ENCODE peak calls at places on chromosomes 5 and 9, in nine cellular contexts. One of them, this sample, is unnamed.

GRCh38 chr5:147046226-147046625 is 167.7 kb upstream of the PPP2R2B start:
- DNase-seq in K562: no peak
- DNase-seq in breast epithelium: no peak
- DNase-seq in Panc1: no peak
- DNase-seq in transverse colon: no peak
- DNase-seq in sigmoid colon: no peak
- DNase-seq in GM23338: no peak
- DNase-seq in endothelial cell of umbilical vein: no peak
- DNase-seq in stomach: no peak
- DNase-seq in this sample: no peak

GRCh38 chr5:88045931-88046461 is 222.6 kb downstream of the TMEM161B start:
- DNase-seq in Panc1: no peak
- DNase-seq in endothelial cell of umbilical vein: no peak
- DNase-seq in transverse colon: no peak
- DNase-seq in GM23338: no peak
- DNase-seq in breast epithelium: no peak
- DNase-seq in stomach: no peak
- DNase-seq in K562: no peak
- DNase-seq in sigmoid colon: no peak
- DNase-seq in this sample: no peak

GRCh38 chr5:152634596-152634995 is 229.5 kb upstream of the NMUR2 start:
- DNase-seq in breast epithelium: no peak
- DNase-seq in stomach: no peak
- DNase-seq in Panc1: no peak
- DNase-seq in sigmoid colon: no peak
- DNase-seq in endothelial cell of umbilical vein: no peak
- DNase-seq in transverse colon: no peak
- DNase-seq in K562: no peak
- DNase-seq in GM23338: peak; percentile 51
- DNase-seq in this sample: no peak

GRCh38 chr9:112051812-112052211 is 123.3 kb downstream of the SUSD1 start:
- DNase-seq in endothelial cell of umbilical vein: no peak
- DNase-seq in transverse colon: no peak
- DNase-seq in breast epithelium: no peak
- DNase-seq in sigmoid colon: no peak
- DNase-seq in K562: no peak
- DNase-seq in Panc1: no peak
- DNase-seq in stomach: no peak
- DNase-seq in GM23338: no peak
- DNase-seq in this sample: no peak

GRCh38 chr5:58410441-58410840 is 49.4 kb downstream of the PLK2 start:
- DNase-seq in stomach: no peak
- DNase-seq in transverse colon: no peak
- DNase-seq in GM23338: peak; percentile 14
- DNase-seq in K562: no peak
- DNase-seq in sigmoid colon: no peak
- DNase-seq in Panc1: no peak
- DNase-seq in breast epithelium: no peak
- DNase-seq in endothelial cell of umbilical vein: peak; percentile 89
- DNase-seq in this sample: no peak

GRCh38 chr9:72615931-72616330 is 94.5 kb downstream of the TMC1 start:
- DNase-seq in endothelial cell of umbilical vein: no peak
- DNase-seq in sigmoid colon: no peak
- DNase-seq in GM23338: no peak
- DNase-seq in breast epithelium: no peak
- DNase-seq in transverse colon: no peak
- DNase-seq in Panc1: no peak
- DNase-seq in stomach: no peak
- DNase-seq in K562: no peak
- DNase-seq in this sample: no peak

GRCh38 chr5:154519375-154519774 is 41.3 kb upstream of the HAND1 start:
- DNase-seq in K562: no peak
- DNase-seq in GM23338: no peak
- DNase-seq in transverse colon: no peak
- DNase-seq in endothelial cell of umbilical vein: no peak
- DNase-seq in sigmoid colon: no peak
- DNase-seq in Panc1: peak; percentile 4
- DNase-seq in breast epithelium: no peak
- DNase-seq in stomach: no peak
- DNase-seq in this sample: no peak

GRCh38 chr5:17316973-17317459 is 99.6 kb downstream of the BASP1 start:
- DNase-seq in sigmoid colon: no peak
- DNase-seq in endothelial cell of umbilical vein: no peak
- DNase-seq in stomach: no peak
- DNase-seq in breast epithelium: no peak
- DNase-seq in K562: no peak
- DNase-seq in GM23338: no peak
- DNase-seq in Panc1: no peak
- DNase-seq in transverse colon: no peak
- DNase-seq in this sample: no peak

GRCh38 chr9:131656356-131657030 is 83.4 kb downstream of the RAPGEF1 start:
- DNase-seq in breast epithelium: no peak
- DNase-seq in sigmoid colon: peak; percentile 83
- DNase-seq in GM23338: no peak
- DNase-seq in Panc1: no peak
- DNase-seq in transverse colon: peak; percentile 77
- DNase-seq in stomach: peak; percentile 62
- DNase-seq in endothelial cell of umbilical vein: peak; percentile 98
- DNase-seq in K562: no peak
- DNase-seq in this sample: peak; percentile 36

GRCh38 chr5:53481887-53482716 is 1.7 kb downstream of the FST start:
- DNase-seq in transverse colon: peak; percentile 69
- DNase-seq in stomach: peak; percentile 78
- DNase-seq in sigmoid colon: peak; percentile 89
- DNase-seq in endothelial cell of umbilical vein: peak; percentile 62
- DNase-seq in GM23338: peak; percentile 71
- DNase-seq in Panc1: no peak
- DNase-seq in K562: peak; percentile 28
- DNase-seq in breast epithelium: peak; percentile 52
- DNase-seq in this sample: peak; percentile 57
- H3K27ac ChIP-seq in transverse colon: peak overlapping the region; percentile 81
- H3K27ac ChIP-seq in stomach: peak overlapping the region; percentile 51
- H3K27ac ChIP-seq in sigmoid colon: peak overlapping the region; percentile 72
- H3K27ac ChIP-seq in endothelial cell of umbilical vein: no peak overlapping the region
- H3K27ac ChIP-seq in GM23338: no peak overlapping the region
- H3K27ac ChIP-seq in Panc1: no peak overlapping the region
- H3K27ac ChIP-seq in K562: no peak overlapping the region
- H3K27ac ChIP-seq in breast epithelium: peak overlapping the region; percentile 86
- H3K27ac ChIP-seq in this sample: peak overlapping the region; percentile 60

DNA sequence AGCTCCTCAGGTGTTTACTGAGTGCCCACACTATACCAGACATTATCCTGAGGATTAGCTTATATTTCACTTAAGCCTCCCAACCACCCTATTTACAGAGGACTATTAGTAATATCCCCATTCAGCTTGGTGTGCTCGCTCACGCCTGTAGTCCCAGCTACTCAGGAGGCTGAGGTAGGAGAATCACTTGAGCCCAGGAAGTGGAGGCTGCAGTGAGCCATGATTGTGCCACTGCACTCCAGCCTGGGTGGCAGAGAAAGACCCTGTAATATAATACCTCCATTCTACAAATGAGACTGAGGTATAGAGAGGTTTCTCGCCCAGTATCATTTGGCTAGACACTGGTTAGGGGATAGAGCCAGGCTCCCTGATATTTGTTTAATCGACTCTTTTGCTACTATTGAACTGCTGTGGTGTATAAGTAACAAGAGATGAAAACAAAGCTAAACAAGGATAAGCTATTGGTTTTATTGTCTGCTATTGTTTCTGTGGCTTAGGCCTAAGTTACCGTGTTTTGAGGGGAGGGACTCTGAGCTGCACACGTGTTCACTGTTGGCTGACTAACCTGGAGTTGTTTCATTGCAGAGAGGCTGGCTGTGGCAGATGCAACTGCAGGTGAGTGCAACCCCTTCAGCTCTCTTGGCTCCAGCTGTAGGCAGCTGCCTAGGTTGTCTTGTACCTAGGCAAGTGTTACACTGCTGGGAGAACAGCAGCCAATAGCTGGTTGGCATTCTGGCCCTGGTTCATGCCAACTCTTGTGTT is 17.8 kb upstream of the MATR3 start:
- DNase-seq in endothelial cell of umbilical vein: no peak
- DNase-seq in Panc1: no peak
- DNase-seq in stomach: no peak
- DNase-seq in K562: peak; percentile 24
- DNase-seq in transverse colon: peak; percentile 34
- DNase-seq in GM23338: no peak
- DNase-seq in sigmoid colon: no peak
- DNase-seq in breast epithelium: no peak
- DNase-seq in this sample: peak; percentile 15
- H3K4me3 ChIP-seq in endothelial cell of umbilical vein: no peak overlapping the region
- H3K4me3 ChIP-seq in Panc1: peak overlapping the region; percentile 87
- H3K4me3 ChIP-seq in stomach: no peak overlapping the region
- H3K4me3 ChIP-seq in K562: peak overlapping the region; percentile 72
- H3K4me3 ChIP-seq in transverse colon: no peak overlapping the region
- H3K4me3 ChIP-seq in GM23338: peak overlapping the region; percentile 100
- H3K4me3 ChIP-seq in sigmoid colon: no peak overlapping the region
- H3K4me3 ChIP-seq in breast epithelium: peak overlapping the region; percentile 2
- H3K4me3 ChIP-seq in this sample: no peak overlapping the region

GRCh38 chr9:35664531-35665470 is at the start of gene ARHGEF39:
- DNase-seq in endothelial cell of umbilical vein: peak; percentile 81
- DNase-seq in stomach: peak; percentile 89
- DNase-seq in Panc1: no peak
- DNase-seq in sigmoid colon: peak; percentile 90
- DNase-seq in GM23338: peak; percentile 97
- DNase-seq in transverse colon: peak; percentile 91
- DNase-seq in K562: peak; percentile 87
- DNase-seq in breast epithelium: peak; percentile 53
- DNase-seq in this sample: peak; percentile 59
- TF ChIP-seq POLR2AphosphoS5 in endothelial cell of umbilical vein: peak; percentile 79
- TF ChIP-seq POLR2AphosphoS5 in stomach: peak; percentile 87
- TF ChIP-seq POLR2AphosphoS5 in Panc1: no peak
- TF ChIP-seq POLR2AphosphoS5 in sigmoid colon: peak; percentile 68
- TF ChIP-seq POLR2AphosphoS5 in GM23338: peak; percentile 97
- TF ChIP-seq POLR2AphosphoS5 in transverse colon: peak; percentile 66
- TF ChIP-seq POLR2AphosphoS5 in K562: no peak
- TF ChIP-seq POLR2AphosphoS5 in breast epithelium: no peak
- TF ChIP-seq POLR2AphosphoS5 in this sample: peak; percentile 69

DNA sequence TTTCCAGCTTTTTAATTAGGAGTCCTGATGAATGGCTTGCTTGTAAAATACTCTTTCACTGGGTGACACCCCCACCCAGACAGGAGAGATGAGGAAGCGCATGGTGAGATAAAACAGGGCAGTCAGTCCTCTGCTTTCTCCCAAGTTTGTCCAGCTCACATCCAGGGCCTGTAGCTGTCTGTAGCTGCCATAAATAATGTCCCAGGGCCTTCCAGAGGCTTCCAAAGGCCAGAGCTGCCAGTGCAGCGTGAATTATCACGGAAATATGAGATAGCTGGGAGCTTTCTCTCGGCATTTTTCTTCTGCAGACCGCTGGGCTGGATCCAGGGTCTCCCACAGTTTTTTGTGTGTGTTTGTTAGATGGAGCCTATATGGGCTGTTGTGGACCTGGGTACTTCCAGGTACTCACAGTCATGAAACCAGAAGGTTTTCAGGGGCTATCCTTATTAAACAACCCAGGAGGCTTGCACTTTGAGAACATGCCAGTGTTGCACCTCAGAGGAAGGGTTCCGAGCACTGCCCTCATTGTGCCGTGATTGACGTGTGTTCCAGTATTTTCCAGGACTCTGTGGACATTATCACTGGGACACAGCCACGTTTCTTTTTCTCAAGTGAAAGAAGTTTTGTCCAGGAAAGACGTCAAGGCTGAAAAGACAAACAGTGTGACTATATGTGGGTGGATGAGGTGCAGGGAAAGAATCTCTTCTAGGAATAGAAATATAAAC is 117.5 kb downstream of the FGF1 start:
- DNase-seq in GM23338: no peak
- DNase-seq in breast epithelium: no peak
- DNase-seq in K562: no peak
- DNase-seq in stomach: no peak
- DNase-seq in sigmoid colon: peak; percentile 72
- DNase-seq in endothelial cell of umbilical vein: no peak
- DNase-seq in Panc1: no peak
- DNase-seq in transverse colon: no peak
- DNase-seq in this sample: no peak
- H3K27ac ChIP-seq in GM23338: no peak overlapping the region
- H3K27ac ChIP-seq in breast epithelium: peak overlapping the region; percentile 87
- H3K27ac ChIP-seq in K562: no peak overlapping the region
- H3K27ac ChIP-seq in stomach: no peak overlapping the region
- H3K27ac ChIP-seq in sigmoid colon: peak overlapping the region; percentile 68
- H3K27ac ChIP-seq in endothelial cell of umbilical vein: no peak overlapping the region
- H3K27ac ChIP-seq in Panc1: no peak overlapping the region
- H3K27ac ChIP-seq in transverse colon: peak overlapping the region; percentile 63
- H3K27ac ChIP-seq in this sample: no peak overlapping the region

DNA sequence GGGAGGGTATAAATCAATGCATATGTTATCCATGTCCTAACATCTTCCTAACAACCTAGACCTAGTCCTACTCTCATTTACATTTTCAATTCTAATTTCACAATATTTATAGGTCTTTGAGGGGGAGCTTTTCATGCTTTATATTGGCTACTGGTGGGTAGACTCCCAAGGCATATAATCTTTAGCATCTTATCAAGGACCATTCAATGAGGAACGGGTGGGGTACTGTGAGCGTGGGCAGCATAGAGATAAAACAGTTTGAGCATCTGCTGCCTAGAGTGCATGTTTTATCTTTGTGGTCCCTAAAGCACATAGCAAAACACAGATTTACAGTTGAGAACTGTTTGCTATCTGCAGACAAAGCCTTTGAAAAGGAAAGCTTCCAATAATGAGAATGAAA is 427.6 kb upstream of the WWC1 start:
- DNase-seq in sigmoid colon: no peak
- DNase-seq in endothelial cell of umbilical vein: no peak
- DNase-seq in stomach: no peak
- DNase-seq in transverse colon: no peak
- DNase-seq in Panc1: no peak
- DNase-seq in K562: no peak
- DNase-seq in GM23338: no peak
- DNase-seq in breast epithelium: no peak
- DNase-seq in this sample: no peak
- H3K4me3 ChIP-seq in sigmoid colon: no peak overlapping the region
- H3K4me3 ChIP-seq in endothelial cell of umbilical vein: no peak overlapping the region
- H3K4me3 ChIP-seq in stomach: no peak overlapping the region
- H3K4me3 ChIP-seq in transverse colon: no peak overlapping the region
- H3K4me3 ChIP-seq in Panc1: no peak overlapping the region
- H3K4me3 ChIP-seq in K562: no peak overlapping the region
- H3K4me3 ChIP-seq in GM23338: no peak overlapping the region
- H3K4me3 ChIP-seq in breast epithelium: no peak overlapping the region
- H3K4me3 ChIP-seq in this sample: no peak overlapping the region

DNA sequence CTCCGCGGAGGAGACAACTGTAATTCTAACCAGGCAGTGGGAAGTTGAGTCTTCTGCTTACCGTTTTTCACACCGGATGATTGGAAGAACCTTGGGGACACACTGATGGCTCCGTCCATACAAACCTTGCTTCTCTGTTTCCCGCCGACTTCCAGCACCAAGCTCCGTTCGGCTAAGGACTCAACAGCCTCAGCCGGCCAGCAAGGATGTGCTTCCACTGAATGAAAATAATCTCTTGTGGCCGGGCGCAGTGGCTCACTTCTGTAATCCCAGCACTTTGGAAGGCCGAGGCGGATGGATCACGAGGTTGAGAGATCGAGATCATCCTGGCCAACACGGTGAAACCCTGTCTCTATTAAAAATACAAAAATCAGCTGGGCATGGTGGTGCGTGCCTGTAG is 1.8 kb upstream of the EDF1 start:
- DNase-seq in transverse colon: no peak
- DNase-seq in breast epithelium: no peak
- DNase-seq in Panc1: no peak
- DNase-seq in GM23338: no peak
- DNase-seq in endothelial cell of umbilical vein: no peak
- DNase-seq in stomach: no peak
- DNase-seq in sigmoid colon: no peak
- DNase-seq in K562: no peak
- DNase-seq in this sample: no peak
- TF ChIP-seq POLR2AphosphoS5 in transverse colon: no peak
- TF ChIP-seq POLR2AphosphoS5 in breast epithelium: no peak
- TF ChIP-seq POLR2AphosphoS5 in Panc1: no peak
- TF ChIP-seq POLR2AphosphoS5 in GM23338: no peak
- TF ChIP-seq POLR2AphosphoS5 in endothelial cell of umbilical vein: no peak
- TF ChIP-seq POLR2AphosphoS5 in stomach: no peak
- TF ChIP-seq POLR2AphosphoS5 in sigmoid colon: no peak
- TF ChIP-seq POLR2AphosphoS5 in K562: no peak
- TF ChIP-seq POLR2AphosphoS5 in this sample: no peak